ENCODE peak calls at places on chromosomes 3 and 15, in five cellular contexts. One of them, this sample, is unnamed.

GRCh38 chr3:179063945-179064560 is 7.6 kb downstream of the ZMAT3 start:
- DNase-seq in NT2/D1: no peak
- DNase-seq in GM12878: no peak
- DNase-seq in HepG2: no peak
- DNase-seq in H1: no peak
- DNase-seq in this sample: no peak

GRCh38 chr3:50251220-50251619 is 15.2 kb downstream of the GNAI2 start:
- DNase-seq in NT2/D1: no peak
- DNase-seq in GM12878: no peak
- DNase-seq in HepG2: no peak
- DNase-seq in H1: no peak
- DNase-seq in this sample: no peak

GRCh38 chr15:47754312-47754711 is 37.0 kb downstream of the SEMA6D start:
- DNase-seq in NT2/D1: no peak
- DNase-seq in GM12878: no peak
- DNase-seq in HepG2: no peak
- DNase-seq in H1: no peak
- DNase-seq in this sample: no peak

GRCh38 chr3:4848176-4848575 is 131.1 kb upstream of the BHLHE40 start:
- DNase-seq in NT2/D1: no peak
- DNase-seq in GM12878: no peak
- DNase-seq in HepG2: no peak
- DNase-seq in H1: no peak
- DNase-seq in this sample: no peak

GRCh38 chr3:88467191-88467590 is 317.4 kb downstream of the C3orf38 start:
- DNase-seq in NT2/D1: no peak
- DNase-seq in GM12878: no peak
- DNase-seq in HepG2: no peak
- DNase-seq in H1: no peak
- DNase-seq in this sample: no peak

GRCh38 chr15:63555520-63555919 is 41.7 kb upstream of the FBXL22 start:
- DNase-seq in NT2/D1: no peak
- DNase-seq in GM12878: no peak
- DNase-seq in HepG2: no peak
- DNase-seq in H1: no peak
- DNase-seq in this sample: no peak

GRCh38 chr3:49554639-49555265 is 475 bp downstream of the BSN start:
- DNase-seq in NT2/D1: no peak
- DNase-seq in GM12878: no peak
- DNase-seq in HepG2: no peak
- DNase-seq in H1: no peak
- DNase-seq in this sample: no peak

GRCh38 chr3:89447244-89447643 is 339.8 kb downstream of the EPHA3 start:
- DNase-seq in NT2/D1: no peak
- DNase-seq in GM12878: no peak
- DNase-seq in HepG2: no peak
- DNase-seq in H1: no peak
- DNase-seq in this sample: no peak

DNA sequence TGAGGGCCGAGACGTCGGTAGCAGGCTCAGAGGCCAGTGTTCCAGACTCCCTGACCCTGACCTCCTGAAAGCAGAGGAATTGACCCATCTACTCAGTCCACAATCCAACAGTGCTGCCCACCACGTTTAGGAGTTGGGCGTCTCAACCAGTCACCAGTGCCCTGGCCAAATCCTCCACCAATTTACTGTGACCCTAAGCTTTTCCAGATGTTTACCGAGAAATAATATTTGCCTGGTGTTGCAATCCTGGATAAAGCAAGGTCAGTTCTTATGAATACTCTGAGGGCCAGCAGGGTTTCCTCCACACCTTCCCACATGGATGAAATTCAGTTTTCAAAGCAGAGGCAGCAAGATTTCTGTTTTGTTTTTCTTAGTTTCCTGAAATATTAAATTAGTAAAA is 7.5 kb upstream of the APOD start:
- DNase-seq in NT2/D1: no peak
- DNase-seq in GM12878: no peak
- DNase-seq in HepG2: no peak
- DNase-seq in H1: no peak
- DNase-seq in this sample: no peak
- TF ChIP-seq SUZ12 in NT2/D1: no peak
- TF ChIP-seq SUZ12 in GM12878: no peak
- TF ChIP-seq SUZ12 in HepG2: no peak
- TF ChIP-seq SUZ12 in H1: no peak
- TF ChIP-seq SUZ12 in this sample: no peak

DNA sequence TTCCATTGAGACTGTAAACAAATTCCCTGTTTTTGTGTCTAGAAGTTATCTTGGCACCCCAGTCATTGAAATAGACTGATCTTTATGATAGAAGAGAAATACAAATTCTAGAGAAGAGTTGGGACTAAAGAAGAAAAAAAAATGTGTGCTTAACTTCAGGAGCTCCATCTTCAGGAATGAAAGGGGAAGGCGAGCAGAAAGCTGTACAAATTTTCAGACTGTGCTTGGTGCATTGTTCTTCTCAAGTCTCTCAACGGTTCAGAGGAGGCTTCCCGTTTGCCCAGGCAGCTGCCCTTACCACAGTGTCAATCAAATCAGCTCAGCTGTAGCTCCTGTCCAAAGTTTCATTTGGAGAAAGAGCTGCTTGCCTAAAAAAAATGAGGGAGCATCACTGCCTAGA is 41.7 kb downstream of the OXSM start:
- DNase-seq in NT2/D1: no peak
- DNase-seq in GM12878: no peak
- DNase-seq in HepG2: no peak
- DNase-seq in H1: no peak
- DNase-seq in this sample: peak
- TF ChIP-seq SUZ12 in NT2/D1: no peak
- TF ChIP-seq SUZ12 in GM12878: no peak
- TF ChIP-seq SUZ12 in HepG2: no peak
- TF ChIP-seq SUZ12 in H1: no peak
- TF ChIP-seq SUZ12 in this sample: no peak

GRCh38 chr3:175941352-175941751 is 1082.2 kb downstream of the NAALADL2 start:
- DNase-seq in NT2/D1: peak
- DNase-seq in GM12878: no peak
- DNase-seq in HepG2: no peak
- DNase-seq in H1: no peak
- DNase-seq in this sample: peak

GRCh38 chr3:175940243-175940642 is 1081.1 kb downstream of the NAALADL2 start:
- DNase-seq in NT2/D1: no peak
- DNase-seq in GM12878: no peak
- DNase-seq in HepG2: no peak
- DNase-seq in H1: no peak
- DNase-seq in this sample: no peak

GRCh38 chr3:175940881-175941280 is 1081.7 kb downstream of the NAALADL2 start:
- DNase-seq in NT2/D1: peak
- DNase-seq in GM12878: no peak
- DNase-seq in HepG2: peak
- DNase-seq in H1: peak
- DNase-seq in this sample: peak
- TF ChIP-seq SUZ12 in NT2/D1: no peak
- TF ChIP-seq SUZ12 in GM12878: no peak
- TF ChIP-seq SUZ12 in HepG2: no peak
- TF ChIP-seq SUZ12 in H1: no peak
- TF ChIP-seq SUZ12 in this sample: no peak

DNA sequence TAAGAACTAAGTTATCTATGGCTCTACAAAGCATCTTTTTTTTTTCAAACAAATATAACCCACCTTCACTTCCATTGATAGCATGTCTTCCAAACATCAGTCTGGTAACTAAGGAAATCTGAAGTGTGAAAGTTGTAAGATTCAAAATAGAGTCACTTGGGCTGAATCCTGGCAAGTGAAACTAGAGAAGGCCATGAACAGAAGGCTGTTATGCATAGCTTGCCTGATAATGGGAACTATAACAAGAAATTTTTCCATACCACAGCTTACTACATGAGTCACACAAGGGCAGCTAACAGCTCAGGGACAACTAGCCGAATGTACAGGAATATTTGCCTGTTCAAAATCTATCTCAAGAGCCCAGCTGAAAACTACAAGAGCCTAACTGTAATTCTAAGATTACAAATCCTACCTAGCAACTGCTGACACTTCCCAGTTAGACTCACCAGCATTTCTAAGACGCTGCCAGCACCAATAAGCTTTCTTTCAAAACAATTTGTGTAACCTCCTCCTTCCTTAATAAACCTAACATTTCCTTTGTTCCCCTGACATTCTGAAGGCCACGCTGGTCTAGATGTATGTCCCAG is 1066.5 kb downstream of the PLOD2 start:
- DNase-seq in NT2/D1: no peak
- DNase-seq in GM12878: no peak
- DNase-seq in HepG2: no peak
- DNase-seq in H1: no peak
- DNase-seq in this sample: peak
- TF ChIP-seq SUZ12 in NT2/D1: no peak
- TF ChIP-seq SUZ12 in GM12878: no peak
- TF ChIP-seq SUZ12 in HepG2: no peak
- TF ChIP-seq SUZ12 in H1: no peak
- TF ChIP-seq SUZ12 in this sample: no peak

GRCh38 chr3:190175490-190175889 is 54.8 kb upstream of the P3H2 start:
- DNase-seq in NT2/D1: no peak
- DNase-seq in GM12878: no peak
- DNase-seq in HepG2: no peak
- DNase-seq in H1: no peak
- DNase-seq in this sample: no peak

GRCh38 chr3:190183121-190183520 is 62.4 kb upstream of the P3H2 start:
- DNase-seq in NT2/D1: no peak
- DNase-seq in GM12878: no peak
- DNase-seq in HepG2: no peak
- DNase-seq in H1: no peak
- DNase-seq in this sample: peak

GRCh38 chr3:190182418-190183043 is 61.8 kb upstream of the P3H2 start:
- DNase-seq in NT2/D1: no peak
- DNase-seq in GM12878: no peak
- DNase-seq in HepG2: no peak
- DNase-seq in H1: no peak
- DNase-seq in this sample: no peak

GRCh38 chr3:190178779-190179178 is 58.1 kb upstream of the P3H2 start:
- DNase-seq in NT2/D1: no peak
- DNase-seq in GM12878: no peak
- DNase-seq in HepG2: no peak
- DNase-seq in H1: no peak
- DNase-seq in this sample: no peak

GRCh38 chr3:190180268-190180667 is 59.6 kb upstream of the P3H2 start:
- DNase-seq in NT2/D1: no peak
- DNase-seq in GM12878: no peak
- DNase-seq in HepG2: no peak
- DNase-seq in H1: no peak
- DNase-seq in this sample: no peak
- TF ChIP-seq SUZ12 in NT2/D1: no peak
- TF ChIP-seq SUZ12 in GM12878: no peak
- TF ChIP-seq SUZ12 in HepG2: no peak
- TF ChIP-seq SUZ12 in H1: no peak
- TF ChIP-seq SUZ12 in this sample: no peak

GRCh38 chr15:77096541-77096940 is 25.6 kb upstream of the TSPAN3 start:
- DNase-seq in NT2/D1: no peak
- DNase-seq in GM12878: no peak
- DNase-seq in HepG2: no peak
- DNase-seq in H1: no peak
- DNase-seq in this sample: no peak
- TF ChIP-seq SUZ12 in NT2/D1: no peak
- TF ChIP-seq SUZ12 in GM12878: no peak
- TF ChIP-seq SUZ12 in HepG2: no peak
- TF ChIP-seq SUZ12 in H1: no peak
- TF ChIP-seq SUZ12 in this sample: no peak

This sample was measured in HEK293T.